ENCODE peak calls at places on chromosomes 11 and 22, in five cellular contexts. C is HepG2, O is upper lobe of left lung, D is GM12878, Q is K562. R is an unnamed sample.

GRCh38 chr11:117932987-117933386 is 3.8 kb upstream of the TMPRSS13 start:
- ATAC-seq in D (no peak), C (no peak), Q (no peak), O (no peak), R (no peak)

GRCh38 chr11:65859134-65859811 is 960 bp upstream of the MUS81 start:
- ATAC-seq in Q (peak; percentile 80), C (peak; percentile 78), O (peak; percentile 93), D (peak; percentile 78), R (peak; percentile 78)

GRCh38 chr11:33094157-33094556 is 54.8 kb downstream of the TCP11L1 start:
- ATAC-seq in D (no peak), Q (no peak), O (no peak), C (no peak), R (no peak)

GRCh38 chr22:25396615-25397200 is 167.8 kb upstream of the GRK3 start:
- ATAC-seq in D (no peak), C (peak; percentile 4), O (no peak), Q (no peak), R (no peak)

GRCh38 chr11:61011950-61012830 is 40.7 kb downstream of the CD6 start:
- ATAC-seq in O (no peak), C (no peak), Q (no peak), D (peak; percentile 49), R (no peak)

GRCh38 chr11:58509730-58510129 is 1.8 kb upstream of the OR5B21 start:
- ATAC-seq in D (no peak), O (no peak), Q (no peak), C (no peak), R (no peak)

GRCh38 chr22:27686534-27686933 is 115.0 kb downstream of the MN1 start:
- ATAC-seq in D (no peak), C (peak; percentile 66), Q (peak; percentile 42), O (peak; percentile 26), R (peak; percentile 95)

GRCh38 chr22:48754611-48755331 is 1072.9 kb downstream of the BRD1 start:
- ATAC-seq in C (no peak), Q (no peak), O (no peak), D (no peak), R (no peak)

GRCh38 chr11:1460396-1460795 is 26.2 kb downstream of the MOB2 start:
- ATAC-seq in D (no peak), O (no peak), Q (no peak), C (no peak), R (peak; percentile 61)

GRCh38 chr11:108561535-108561991 is 32.0 kb downstream of the EXPH5 start:
- ATAC-seq in D (no peak), O (no peak), C (no peak), Q (no peak), R (no peak)

GRCh38 chr11:129259950-129260349 is 67.8 kb upstream of the ARHGAP32 start:
- ATAC-seq in D (no peak), Q (no peak), C (peak; percentile 84), O (no peak), R (no peak)

GRCh38 chr11:8484251-8484650 is 109.8 kb downstream of the STK33 start:
- ATAC-seq in O (no peak), D (no peak), Q (no peak), C (no peak), R (no peak)

GRCh38 chr11:60165946-60166345 is 16.9 kb downstream of the MS4A6A start:
- ATAC-seq in C (no peak), D (no peak), O (no peak), Q (no peak), R (no peak)

GRCh38 chr11:126426820-126427749 is 71.6 kb downstream of the ST3GAL4 start:
- ATAC-seq in C (no peak), Q (no peak), D (peak; percentile 80), O (no peak), R (no peak)

GRCh38 chr11:123135863-123136446 is 59.1 kb downstream of the CLMP start:
- ATAC-seq in D (no peak), C (no peak), Q (no peak), O (no peak), R (no peak)

GRCh38 chr11:86999859-87000753 is 37.6 kb upstream of the TMEM135 start:
- ATAC-seq in O (peak; percentile 88), D (no peak), Q (peak; percentile 91), C (peak; percentile 92), R (no peak)

GRCh38 chr11:95443386-95443785 is 212.4 kb upstream of the SESN3 start:
- ATAC-seq in C (no peak), O (no peak), D (peak; percentile 100), Q (peak; percentile 96), R (no peak)

GRCh38 chr22:17496843-17497242 is 66.5 kb upstream of the SLC25A18 start:
- ATAC-seq in O (no peak), D (no peak), Q (no peak), C (no peak), R (no peak)

GRCh38 chr11:93548679-93549319 is 5.6 kb upstream of the SMCO4 start:
- ATAC-seq in O (no peak), Q (no peak), D (peak; percentile 24), C (peak; percentile 21), R (no peak)

DNA sequence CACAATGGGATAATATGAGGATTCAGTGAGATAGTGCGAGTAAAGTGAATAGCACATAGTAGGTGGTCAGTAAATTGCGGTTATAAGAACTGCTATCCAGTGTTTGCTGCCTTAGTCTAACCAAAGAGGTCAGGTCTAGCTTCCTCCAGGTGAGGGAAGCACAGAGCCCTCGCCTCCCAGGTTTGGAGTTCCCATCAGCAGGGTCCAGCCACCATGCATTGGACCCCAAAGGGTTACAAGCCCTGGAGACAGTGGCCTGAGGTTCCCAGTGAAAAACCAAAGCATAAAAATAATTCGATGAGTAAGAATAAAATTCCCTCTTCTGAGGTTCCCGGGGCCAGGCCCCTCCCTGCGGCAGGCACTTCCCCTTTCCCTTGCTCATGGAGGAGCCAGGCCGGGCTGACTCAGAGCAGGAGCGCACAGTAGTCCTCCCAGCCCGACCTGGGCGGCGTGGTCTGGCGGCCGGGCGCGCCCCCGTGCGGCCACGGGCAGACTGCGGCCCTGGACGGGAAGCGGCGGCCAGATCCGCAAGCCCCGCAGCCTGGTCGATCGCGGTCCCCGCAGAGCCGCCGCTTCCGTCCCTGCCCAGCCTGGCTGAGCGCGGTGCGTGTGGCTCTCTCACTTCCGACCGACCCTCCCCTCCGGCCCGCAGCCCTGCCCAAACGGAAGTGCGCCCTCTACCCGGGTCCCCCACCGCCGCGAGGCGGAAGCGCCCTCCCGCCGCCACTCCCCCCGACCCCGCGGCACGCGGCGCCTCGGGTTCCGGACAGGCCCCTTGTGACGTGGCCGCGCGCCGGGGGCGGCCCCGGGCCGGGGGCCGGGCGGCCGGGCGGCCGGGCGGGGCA is at the start of gene SLC39A13:
- ATAC-seq in Q (peak; percentile 95), C (peak; percentile 92), D (peak; percentile 92), O (peak; percentile 95), R (peak; percentile 93)
- TF ChIP-seq EP300 in Q (no peak), C (no peak), D (no peak), O (no peak), R (no peak)

DNA sequence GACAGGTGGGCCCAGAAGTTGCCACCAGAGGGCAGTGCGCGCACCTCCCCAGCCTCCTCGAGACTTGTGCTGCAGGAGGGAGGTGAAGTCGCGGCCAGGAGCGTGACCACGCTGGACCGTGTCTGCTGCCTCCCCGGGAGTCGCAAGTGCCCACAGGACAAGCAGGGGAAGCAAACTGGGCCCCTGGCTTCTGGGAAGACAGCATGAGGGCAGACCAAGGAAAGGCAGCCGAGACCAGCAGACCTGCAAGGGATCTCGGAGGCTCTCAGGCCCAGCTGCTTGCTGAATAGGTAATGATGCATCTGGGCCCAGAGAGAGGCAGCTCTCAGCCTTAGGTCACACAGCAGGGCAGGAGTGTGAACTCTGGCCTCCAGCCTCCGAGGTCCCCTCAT is 17.0 kb upstream of the IL2RB start:
- ATAC-seq in O (peak; percentile 86), Q (peak; percentile 98), C (peak; percentile 87), D (peak; percentile 21), R (peak; percentile 89)
- TF ChIP-seq POLR2AphosphoS5 in O (no peak), Q (no peak), C (no peak), D (no peak), R (no peak)

GRCh38 chr22:42648017-42648367 is 1.2 kb downstream of the CYB5R3 start:
- ATAC-seq in C (no peak), Q (no peak), D (no peak), O (no peak), R (no peak)

GRCh38 chr22:42646569-42647525 is 2.3 kb downstream of the CYB5R3 start:
- ATAC-seq in O (no peak), D (no peak), Q (peak; percentile 68), C (no peak), R (no peak)

GRCh38 chr22:42651134-42651533 is 1.9 kb upstream of the CYB5R3 start:
- ATAC-seq in C (no peak), D (no peak), Q (no peak), O (no peak), R (no peak)

GRCh38 chr22:42649261-42650056 is at the start of gene CYB5R3:
- ATAC-seq in D (peak; percentile 79), Q (peak; percentile 86), O (peak; percentile 72), C (peak; percentile 64), R (peak; percentile 91)

DNA sequence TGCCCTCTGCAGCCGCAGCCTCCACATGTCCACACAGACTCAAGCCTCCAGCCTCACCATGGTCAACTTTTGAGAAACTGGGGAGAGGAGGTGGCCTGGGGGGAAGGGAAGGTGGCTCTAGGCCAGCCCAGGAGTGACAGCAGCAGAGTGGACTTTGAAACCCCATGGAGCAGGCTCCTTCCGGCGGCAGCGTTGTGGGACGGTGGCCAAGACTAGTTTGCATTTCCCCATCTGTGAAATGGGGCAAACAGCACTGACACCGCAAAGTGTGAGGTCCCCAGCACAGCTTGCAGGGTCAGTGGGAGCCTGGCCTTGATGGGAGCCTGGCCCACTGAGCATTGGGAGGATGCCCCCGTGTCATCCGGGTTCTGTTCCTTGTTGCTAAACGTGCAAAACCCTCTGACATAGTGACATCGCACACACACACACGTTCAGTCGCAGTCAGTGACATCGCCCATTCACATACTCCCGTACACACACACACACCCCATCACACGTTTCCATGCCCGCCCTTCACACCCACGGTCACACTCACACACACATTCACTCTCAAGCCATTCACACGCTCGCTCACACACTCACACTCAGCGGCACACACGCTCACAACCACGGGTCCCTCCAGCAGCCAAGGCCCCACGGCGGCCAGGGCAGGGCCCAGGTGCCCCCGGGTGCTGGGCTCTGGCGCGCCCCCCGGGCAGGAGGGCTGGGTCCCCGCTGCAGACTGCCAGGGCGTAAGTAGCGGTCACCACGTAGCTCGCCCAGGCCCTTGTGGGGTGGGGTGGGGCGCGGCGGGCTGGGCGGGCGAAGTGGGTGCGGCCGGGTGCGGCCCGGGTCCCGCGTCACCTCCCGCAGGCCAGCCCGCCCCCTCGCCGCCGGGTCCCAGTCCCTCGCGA is 578 bp downstream of the CYB5R3 start:
- ATAC-seq in Q (peak; percentile 65), D (peak; percentile 59), C (peak; percentile 47), O (peak; percentile 44), R (peak; percentile 79)
- TF ChIP-seq POLR2A in Q (peak; percentile 28), D (peak; percentile 74), C (peak; percentile 65), O (no peak), R (peak; percentile 19)

GRCh38 chr11:89182773-89183172 is 5.1 kb downstream of the TYR start:
- ATAC-seq in Q (no peak), D (no peak), O (no peak), C (no peak), R (no peak)
- TF ChIP-seq EP300 in Q (no peak), D (no peak), O (no peak), C (no peak), R (no peak)

GRCh38 chr11:45804806-45805304 is at the start of gene SLC35C1:
- ATAC-seq in Q (peak; percentile 97), D (peak; percentile 97), O (peak; percentile 98), C (peak; percentile 92), R (peak; percentile 96)
- TF ChIP-seq POLR2AphosphoS5 in Q (peak; percentile 55), D (peak; percentile 74), O (peak; percentile 93), C (peak; percentile 49), R (peak; percentile 83)